ENCODE peak calls at places on chromosome 7, in ten cellular contexts. A is CD8-positive, alpha-beta T cell; C is activated CD4-positive, CD25-positive, alpha-beta regulatory T cell treated with anti-CD3 and anti-CD28 coated beads, Interleukin-2, amount 50 U/mL, for 72 hours; O is bronchial epithelial cell; T is T-helper 1 cell; I is stimulated activated CD4-positive, alpha-beta T cell treated with anti-CD3 and anti-CD28 coated beads, Interleukin-12 subunit alpha, Interleukin-12 subunit beta, amount 100 ng/mL, for 4 hours; H is hypothalamus; W is colonic mucosa; L is stimulated activated CD8-positive, alpha-beta memory T cell treated with anti-CD3 and anti-CD28 coated beads, Interleukin-7, amount 100 ng/mL, for 1 hour; E is left ventricle myocardium inferior. B is an unnamed sample.

GRCh38 chr7:74216361-74216761 is 6.6 kb downstream of the LAT2 start:
- DNase-seq in L (no peak), W (no peak), C (no peak), E (no peak), I (no peak), H (no peak), T (no peak), O (no peak), A (no peak), B (no peak)

GRCh38 chr7:7965301-7965700 is 3.3 kb upstream of the GLCCI1 start:
- DNase-seq in W (no peak), T (no peak), H (no peak), A (no peak), E (no peak), L (no peak), I (no peak), C (no peak), O (no peak), B (no peak)

GRCh38 chr7:113175525-113176097 is 57.3 kb upstream of the SMIM30 start:
- DNase-seq in A (no peak), E (no peak), O (no peak), T (no peak), W (no peak), I (no peak), C (no peak), H (no peak), L (no peak), B (no peak)

GRCh38 chr7:28675429-28675828 is 263.1 kb downstream of the CREB5 start:
- DNase-seq in W (no peak), T (no peak), L (no peak), I (no peak), O (no peak), A (no peak), H (no peak), C (no peak), E (no peak), B (no peak)

GRCh38 chr7:80900583-80901576 is 18.0 kb downstream of the SEMA3C start:
- DNase-seq in T (no peak), I (no peak), O (peak; percentile 77), C (no peak), H (no peak), E (no peak), L (no peak), A (no peak), W (peak; percentile 43), B (no peak)

GRCh38 chr7:94888542-94888941 is 18.9 kb upstream of the PPP1R9A start:
- DNase-seq in H (no peak), O (peak; percentile 32), C (no peak), E (no peak), T (no peak), A (no peak), W (peak; percentile 21), I (no peak), L (no peak), B (no peak)

GRCh38 chr7:73341877-73342276 is 13.9 kb downstream of the FKBP6 start:
- DNase-seq in T (no peak), O (peak; percentile 59), E (no peak), A (no peak), W (no peak), H (no peak), L (no peak), C (no peak), I (no peak), B (no peak)

GRCh38 chr7:105402221-105403095 is 13.7 kb upstream of the SRPK2 start:
- DNase-seq in I (no peak), H (no peak), O (no peak), W (no peak), L (no peak), C (no peak), T (no peak), E (no peak), A (no peak), B (no peak)

GRCh38 chr7:128827248-128827958 is 2.8 kb upstream of the FLNC start:
- DNase-seq in W (no peak), L (no peak), E (peak; percentile 68), C (no peak), O (peak; percentile 32), H (no peak), T (no peak), I (no peak), A (no peak), B (no peak)

GRCh38 chr7:7681936-7682329 is 36.5 kb downstream of the RPA3 start:
- DNase-seq in A (no peak), E (no peak), L (no peak), H (no peak), C (no peak), T (no peak), W (no peak), I (no peak), O (peak; percentile 5), B (no peak)

GRCh38 chr7:36261019-36261754 is 108.1 kb downstream of the EEPD1 start:
- DNase-seq in A (no peak), O (no peak), T (no peak), H (no peak), W (no peak), C (no peak), L (no peak), I (no peak), E (no peak), B (no peak)

GRCh38 chr7:100065452-100066186 is 15.9 kb downstream of the ZNF3 start:
- DNase-seq in A (no peak), C (no peak), O (no peak), H (no peak), I (no peak), E (no peak), L (no peak), W (no peak), T (no peak), B (peak; percentile 88)

GRCh38 chr7:63867127-63867526 is 131.5 kb upstream of the ZNF722 start:
- DNase-seq in T (no peak), L (no peak), I (no peak), C (no peak), H (no peak), E (no peak), O (no peak), W (no peak), A (no peak), B (no peak)

GRCh38 chr7:156823441-156823840 is 69.5 kb downstream of the LMBR1 start:
- DNase-seq in I (no peak), A (no peak), T (no peak), C (no peak), E (no peak), W (no peak), O (peak; percentile 68), H (no peak), L (no peak), B (no peak)

GRCh38 chr7:158411232-158411950 is 176.2 kb downstream of the PTPRN2 start:
- DNase-seq in E (no peak), O (no peak), T (no peak), L (no peak), A (no peak), H (no peak), C (no peak), W (no peak), I (no peak), B (no peak)

GRCh38 chr7:34042406-34042805 is 137.1 kb downstream of the BMPER start:
- DNase-seq in A (no peak), C (no peak), L (no peak), W (no peak), O (no peak), T (no peak), H (no peak), E (no peak), I (no peak), B (no peak)

GRCh38 chr7:82264752-82265305 is 178.7 kb downstream of the CACNA2D1 start:
- DNase-seq in T (no peak), A (no peak), L (no peak), E (no peak), W (no peak), I (no peak), C (no peak), H (no peak), O (no peak), B (no peak)

GRCh38 chr7:50552921-50553320 is 12.3 kb downstream of the DDC start:
- DNase-seq in I (no peak), H (no peak), L (no peak), A (no peak), C (no peak), O (peak; percentile 34), W (peak; percentile 19), E (no peak), T (no peak), B (no peak)

GRCh38 chr7:113199841-113200240 is 81.5 kb upstream of the SMIM30 start:
- DNase-seq in W (no peak), I (no peak), C (no peak), O (peak; percentile 21), H (no peak), L (no peak), T (no peak), E (no peak), A (no peak), B (no peak)

GRCh38 chr7:40299097-40299496 is 164.3 kb downstream of the SUGCT start:
- DNase-seq in O (peak; percentile 89), I (no peak), C (no peak), T (no peak), W (no peak), L (no peak), E (no peak), H (no peak), A (no peak), B (no peak)

GRCh38 chr7:79774150-79774549 is 320.7 kb upstream of the MAGI2 start:
- DNase-seq in T (no peak), O (peak; percentile 54), L (no peak), A (no peak), H (no peak), W (no peak), E (no peak), C (no peak), I (no peak), B (no peak)

GRCh38 chr7:57361406-57361805 is 88.6 kb upstream of the ZNF716 start:
- DNase-seq in W (no peak), H (no peak), A (no peak), O (no peak), E (no peak), I (no peak), T (no peak), L (no peak), C (no peak), B (no peak)

GRCh38 chr7:68691261-68692216 is 906.7 kb upstream of the AUTS2 start:
- DNase-seq in L (no peak), A (no peak), E (no peak), I (no peak), H (no peak), T (no peak), W (no peak), O (no peak), C (no peak), B (no peak)

GRCh38 chr7:115047968-115048720 is 126.2 kb downstream of the MDFIC start:
- DNase-seq in O (peak; percentile 65), W (no peak), C (no peak), E (no peak), A (no peak), I (no peak), H (no peak), L (no peak), T (no peak), B (no peak)

GRCh38 chr7:36474283-36475010 is 84.8 kb downstream of the ANLN start:
- DNase-seq in A (no peak), H (no peak), L (no peak), T (no peak), I (no peak), O (peak; percentile 61), E (no peak), C (no peak), W (no peak), B (no peak)

GRCh38 chr7:138173548-138173947 is 97.3 kb downstream of the AKR1D1 start:
- DNase-seq in T (no peak), I (no peak), O (no peak), L (no peak), H (no peak), C (no peak), W (no peak), A (no peak), E (no peak), B (no peak)

GRCh38 chr7:21547511-21547910 is 4.7 kb downstream of the DNAH11 start:
- DNase-seq in O (peak; percentile 48), W (no peak), L (no peak), T (no peak), I (no peak), A (no peak), E (no peak), H (no peak), C (no peak), B (no peak)

GRCh38 chr7:26388256-26388655 is 96.6 kb downstream of the SNX10 start:
- DNase-seq in I (no peak), T (no peak), O (no peak), L (no peak), A (no peak), E (no peak), W (no peak), H (no peak), C (no peak), B (no peak)

B was measured in left lobe of liver.